ENCODE peak calls at places on chromosomes 6 and 20, in eight cellular contexts. V is left ventricle myocardium inferior, O is fibroblast of the aortic adventitia, M is astrocyte of the spinal cord, W is brain microvascular endothelial cell, R is IMR-90, G is epithelial cell of proximal tubule, S is transverse colon. C is an unnamed sample.

GRCh38 chr20:20440473-20440872 is 72.6 kb downstream of the INSM1 start:
- DNase-seq in W (no peak), O (no peak), M (no peak), S (no peak), R (no peak), G (no peak), V (no peak), C (no peak)

GRCh38 chr6:107488875-107489635 is 862 bp upstream of the SOBP start:
- DNase-seq in V (peak; percentile 43), R (peak; percentile 20), W (no peak), S (no peak), O (peak; percentile 33), M (peak; percentile 20), G (no peak), C (no peak)

GRCh38 chr20:46348972-46349741 is 40.9 kb upstream of the CDH22 start:
- DNase-seq in O (peak; percentile 49), R (peak; percentile 31), G (no peak), M (peak; percentile 38), W (peak; percentile 32), S (peak; percentile 43), V (peak; percentile 57), C (peak; percentile 53)

GRCh38 chr6:21845018-21845417 is 251.5 kb downstream of the SOX4 start:
- DNase-seq in O (peak; percentile 18), G (no peak), V (no peak), M (no peak), W (no peak), R (no peak), S (no peak), C (no peak)

GRCh38 chr6:156839591-156840001 is 62.4 kb downstream of the ARID1B start:
- DNase-seq in R (peak; percentile 67), M (peak; percentile 48), W (peak; percentile 74), S (no peak), G (no peak), V (no peak), O (peak; percentile 88), C (no peak)

GRCh38 chr20:45969712-45970634 is 2.0 kb downstream of the ZNF335 start:
- DNase-seq in W (peak; percentile 55), V (no peak), M (peak; percentile 73), R (peak; percentile 64), S (peak; percentile 19), O (peak; percentile 77), G (no peak), C (peak; percentile 77)

GRCh38 chr20:7264137-7264536 is 496.7 kb downstream of the BMP2 start:
- DNase-seq in O (no peak), M (no peak), V (no peak), R (no peak), G (no peak), S (no peak), W (no peak), C (peak; percentile 73)

GRCh38 chr20:436476-436875 is 25.9 kb downstream of the TBC1D20 start:
- DNase-seq in O (no peak), W (no peak), G (no peak), V (no peak), R (no peak), M (no peak), S (no peak), C (no peak)

GRCh38 chr6:33199687-33200233 is 705 bp downstream of the RXRB start:
- DNase-seq in V (peak; percentile 77), M (peak; percentile 46), O (peak; percentile 42), R (peak; percentile 35), G (no peak), W (peak; percentile 31), S (peak; percentile 86), C (peak; percentile 66)

GRCh38 chr6:139539852-139540251 is 165.4 kb upstream of the CITED2 start:
- DNase-seq in M (peak; percentile 95), R (peak; percentile 98), W (peak; percentile 95), S (peak; percentile 42), O (peak; percentile 97), V (peak; percentile 31), G (peak; percentile 95), C (peak; percentile 96)

GRCh38 chr6:39393075-39393474 is 70.6 kb upstream of the KCNK16 start:
- DNase-seq in R (no peak), O (no peak), M (no peak), S (no peak), G (no peak), V (no peak), W (no peak), C (no peak)

GRCh38 chr6:88287696-88288095 is 121.5 kb upstream of the CNR1 start:
- DNase-seq in V (no peak), O (no peak), W (no peak), S (no peak), M (no peak), G (no peak), R (no peak), C (no peak)

GRCh38 chr6:169619650-169620049 is 82.2 kb downstream of the WDR27 start:
- DNase-seq in O (peak; percentile 11), M (no peak), R (peak; percentile 31), S (no peak), G (no peak), V (no peak), W (peak; percentile 10), C (peak; percentile 87)

GRCh38 chr6:163398796-163399195 is 15.7 kb upstream of the QKI start:
- DNase-seq in O (no peak), S (peak; percentile 45), G (no peak), W (no peak), V (peak; percentile 46), M (no peak), R (no peak), C (no peak)

GRCh38 chr6:402901-403658 is 11.5 kb downstream of the IRF4 start:
- DNase-seq in S (no peak), W (no peak), O (no peak), V (no peak), R (no peak), M (no peak), G (no peak), C (no peak)

GRCh38 chr20:22905667-22906066 is 129.4 kb upstream of the SSTR4 start:
- DNase-seq in M (no peak), S (no peak), R (no peak), W (no peak), V (peak; percentile 40), O (peak; percentile 83), G (no peak), C (no peak)

GRCh38 chr20:46293084-46293483 is 15.2 kb downstream of the CDH22 start:
- DNase-seq in G (no peak), M (peak; percentile 38), W (peak; percentile 49), S (no peak), V (no peak), R (peak; percentile 52), O (peak; percentile 32), C (peak; percentile 67)

GRCh38 chr6:133814797-133815196 is 74.1 kb upstream of the TCF21 start:
- DNase-seq in S (no peak), R (peak; percentile 71), W (peak; percentile 61), O (peak; percentile 79), V (no peak), G (peak; percentile 29), M (peak; percentile 47), C (peak; percentile 84)

DNA sequence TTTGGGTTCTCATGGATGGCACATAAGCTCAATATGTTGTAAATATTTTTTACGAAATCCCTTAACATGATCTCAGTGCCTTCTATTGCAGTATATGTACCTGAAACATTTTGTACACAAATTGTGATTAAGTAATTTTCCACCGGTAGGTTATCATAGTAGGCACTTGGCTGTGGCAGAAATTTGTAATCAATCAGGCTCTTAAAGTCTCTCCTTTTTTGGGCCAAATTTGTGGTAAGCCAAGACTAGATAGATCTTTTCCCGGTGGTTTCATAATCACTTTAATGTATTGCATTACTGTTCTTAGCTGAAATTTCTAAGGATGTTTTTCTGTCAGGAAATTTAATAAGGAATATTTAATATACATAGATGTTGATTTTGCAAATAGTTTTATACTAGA is 3.1 kb downstream of the PCMT1 start:
- DNase-seq in S (no peak), O (peak; percentile 31), M (no peak), V (no peak), G (no peak), R (no peak), W (no peak), C (no peak)
- H3K4me3 ChIP-seq in S (no peak overlapping the region), O (no peak overlapping the region), M (no peak overlapping the region), V (no peak overlapping the region), G (no peak overlapping the region), R (no peak overlapping the region), W (no peak overlapping the region), C (no peak overlapping the region)

GRCh38 chr6:6674872-6675271 is 86.4 kb downstream of the LY86 start:
- DNase-seq in S (no peak), V (no peak), O (no peak), G (no peak), W (no peak), R (no peak), M (no peak), C (peak; percentile 30)

GRCh38 chr6:6678811-6679210 is 90.3 kb downstream of the LY86 start:
- DNase-seq in G (no peak), M (no peak), R (no peak), V (no peak), W (no peak), O (no peak), S (no peak), C (no peak)

GRCh38 chr6:6678185-6678671 is 89.7 kb downstream of the LY86 start:
- DNase-seq in W (peak; percentile 45), V (no peak), R (peak; percentile 69), G (no peak), O (peak; percentile 37), S (peak; percentile 70), M (peak; percentile 42), C (peak; percentile 84)

GRCh38 chr6:6679633-6680032 is 91.1 kb downstream of the LY86 start:
- DNase-seq in S (no peak), O (no peak), M (no peak), G (no peak), W (no peak), V (no peak), R (no peak), C (no peak)

DNA sequence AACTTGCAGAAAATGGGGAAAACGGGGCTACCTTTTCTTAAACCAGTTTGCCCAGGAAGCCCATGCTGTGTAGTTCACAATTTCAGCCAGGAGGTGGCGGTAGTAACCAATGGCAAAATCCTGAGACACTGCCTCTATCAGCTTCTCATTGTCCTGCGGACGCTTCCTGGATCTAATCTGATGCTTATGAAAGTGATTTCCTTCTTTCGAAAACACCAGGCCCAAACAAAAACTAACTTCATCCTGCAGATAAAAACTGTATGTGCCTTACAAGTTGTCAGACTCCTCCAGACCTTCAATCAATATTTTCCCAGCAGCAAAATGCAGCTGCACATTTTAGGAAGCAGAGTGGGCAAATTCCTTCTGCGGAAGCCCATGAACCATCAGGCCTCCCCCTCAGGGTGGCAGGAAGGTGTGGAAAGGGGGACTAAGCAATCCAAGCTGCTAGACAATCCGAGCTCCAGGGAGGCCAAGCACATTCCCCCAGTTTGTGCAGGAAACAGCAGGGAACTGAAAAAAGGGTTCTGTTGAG is 88.5 kb downstream of the LY86 start:
- DNase-seq in O (peak; percentile 87), S (peak; percentile 90), R (peak; percentile 69), W (peak; percentile 77), V (peak; percentile 73), M (peak; percentile 69), G (no peak), C (peak; percentile 78)
- H3K4me3 ChIP-seq in O (no peak overlapping the region), S (no peak overlapping the region), R (no peak overlapping the region), W (no peak overlapping the region), V (no peak overlapping the region), M (no peak overlapping the region), G (no peak overlapping the region), C (no peak overlapping the region)

GRCh38 chr20:11248691-11249178 is 574.9 kb upstream of the JAG1 start:
- DNase-seq in W (no peak), S (no peak), R (no peak), M (no peak), G (no peak), O (no peak), V (no peak), C (no peak)
- H3K4me3 ChIP-seq in W (no peak overlapping the region), S (no peak overlapping the region), R (no peak overlapping the region), M (no peak overlapping the region), G (no peak overlapping the region), O (no peak overlapping the region), V (no peak overlapping the region), C (no peak overlapping the region)

GRCh38 chr6:31559958-31560696 is 12.0 kb upstream of the LTA start:
- DNase-seq in G (no peak), O (peak; percentile 39), W (peak; percentile 51), R (peak; percentile 52), S (peak; percentile 56), M (peak; percentile 55), V (peak; percentile 63), C (peak; percentile 51)
- H3K4me3 ChIP-seq in G (no peak overlapping the region), O (no peak overlapping the region), W (no peak overlapping the region), R (no peak overlapping the region), S (no peak overlapping the region), M (no peak overlapping the region), V (peak overlapping the region; percentile 21), C (no peak overlapping the region)

C was measured in epithelial cell of esophagus.